ENCODE peak calls at places on chromosomes 5 and 9, in four cellular contexts. One of them, this sample, is unnamed.

GRCh38 chr5:33997331-33997983 is 10.4 kb downstream of the AMACR start:
- DNase-seq in K562: peak; percentile 41
- DNase-seq in H1: no peak
- DNase-seq in GM12878: no peak
- DNase-seq in this sample: peak; percentile 58

GRCh38 chr5:5340206-5340729 is 82.2 kb upstream of the ICE1 start:
- DNase-seq in GM12878: no peak
- DNase-seq in K562: peak; percentile 78
- DNase-seq in H1: peak; percentile 47
- DNase-seq in this sample: peak; percentile 88

GRCh38 chr9:28883209-28883608 is 1309.9 kb upstream of the C9orf72 start:
- DNase-seq in GM12878: no peak
- DNase-seq in H1: no peak
- DNase-seq in K562: no peak
- DNase-seq in this sample: no peak

GRCh38 chr5:2166979-2167377 is 284.3 kb upstream of the IRX4 start:
- DNase-seq in K562: no peak
- DNase-seq in H1: no peak
- DNase-seq in GM12878: no peak
- DNase-seq in this sample: no peak

GRCh38 chr9:134219721-134220060 is 55.3 kb upstream of the RNU6ATAC start:
- DNase-seq in K562: no peak
- DNase-seq in GM12878: no peak
- DNase-seq in H1: no peak
- DNase-seq in this sample: peak; percentile 15

GRCh38 chr9:132162764-132163456 is 1.1 kb downstream of the NTNG2 start:
- DNase-seq in K562: no peak
- DNase-seq in H1: no peak
- DNase-seq in GM12878: no peak
- DNase-seq in this sample: peak; percentile 72

GRCh38 chr9:69097053-69097452 is 61.5 kb downstream of the FXN start:
- DNase-seq in GM12878: no peak
- DNase-seq in H1: no peak
- DNase-seq in K562: no peak
- DNase-seq in this sample: no peak

GRCh38 chr9:92275541-92275940 is 18.0 kb downstream of the IARS1 start:
- DNase-seq in K562: no peak
- DNase-seq in H1: no peak
- DNase-seq in GM12878: no peak
- DNase-seq in this sample: no peak

GRCh38 chr5:53343187-53343586 is 137.2 kb upstream of the FST start:
- DNase-seq in K562: no peak
- DNase-seq in H1: no peak
- DNase-seq in GM12878: no peak
- DNase-seq in this sample: no peak

GRCh38 chr9:97981828-97982164 is 1.3 kb upstream of the ANP32B start:
- DNase-seq in H1: no peak
- DNase-seq in GM12878: no peak
- DNase-seq in K562: no peak
- DNase-seq in this sample: no peak

GRCh38 chr5:152676177-152676576 is 271.1 kb upstream of the NMUR2 start:
- DNase-seq in H1: no peak
- DNase-seq in GM12878: no peak
- DNase-seq in K562: no peak
- DNase-seq in this sample: no peak

GRCh38 chr5:76775921-76776320 is 42.9 kb upstream of the F2RL1 start:
- DNase-seq in K562: no peak
- DNase-seq in GM12878: no peak
- DNase-seq in H1: no peak
- DNase-seq in this sample: no peak

GRCh38 chr5:87185838-87186237 is 81.8 kb upstream of the RASA1 start:
- DNase-seq in GM12878: no peak
- DNase-seq in K562: no peak
- DNase-seq in H1: no peak
- DNase-seq in this sample: no peak

GRCh38 chr9:2341956-2342355 is 279.6 kb upstream of the VLDLR start:
- DNase-seq in K562: no peak
- DNase-seq in H1: no peak
- DNase-seq in GM12878: no peak
- DNase-seq in this sample: no peak

GRCh38 chr5:159385529-159385928 is 55.2 kb upstream of the IL12B start:
- DNase-seq in K562: no peak
- DNase-seq in GM12878: no peak
- DNase-seq in H1: no peak
- DNase-seq in this sample: no peak

GRCh38 chr5:158958048-158958994 is 141.4 kb downstream of the EBF1 start:
- DNase-seq in K562: no peak
- DNase-seq in H1: peak; percentile 46
- DNase-seq in GM12878: peak; percentile 78
- DNase-seq in this sample: no peak

GRCh38 chr9:34599546-34599945 is 10.0 kb upstream of the CNTFR start:
- DNase-seq in K562: peak; percentile 43
- DNase-seq in H1: no peak
- DNase-seq in GM12878: no peak
- DNase-seq in this sample: peak; percentile 60

GRCh38 chr9:127066775-127067111 is 55.7 kb downstream of the ANGPTL2 start:
- DNase-seq in GM12878: no peak
- DNase-seq in H1: no peak
- DNase-seq in K562: no peak
- DNase-seq in this sample: no peak

GRCh38 chr9:102631559-102631958 is 363.6 kb upstream of the CYLC2 start:
- DNase-seq in H1: no peak
- DNase-seq in K562: peak; percentile 4
- DNase-seq in GM12878: no peak
- DNase-seq in this sample: no peak

GRCh38 chr5:389197-389821 is 53.7 kb upstream of the EXOC3 start:
- DNase-seq in H1: no peak
- DNase-seq in GM12878: no peak
- DNase-seq in K562: no peak
- DNase-seq in this sample: no peak

GRCh38 chr9:87599901-87600610 is 102.4 kb downstream of the DAPK1 start:
- DNase-seq in K562: no peak
- DNase-seq in H1: no peak
- DNase-seq in GM12878: no peak
- DNase-seq in this sample: no peak

GRCh38 chr5:132525299-132525724 is 18.0 kb downstream of the IL5 start:
- DNase-seq in GM12878: peak; percentile 97
- DNase-seq in H1: no peak
- DNase-seq in K562: no peak
- DNase-seq in this sample: no peak

GRCh38 chr5:140408750-140409241 is 7.2 kb downstream of the ANKHD1 start:
- DNase-seq in K562: no peak
- DNase-seq in GM12878: no peak
- DNase-seq in H1: no peak
- DNase-seq in this sample: no peak

GRCh38 chr5:90866333-90866732 is 307.7 kb downstream of the ADGRV1 start:
- DNase-seq in K562: peak; percentile 47
- DNase-seq in H1: no peak
- DNase-seq in GM12878: no peak
- DNase-seq in this sample: peak; percentile 48

GRCh38 chr5:154466147-154466546 is 11.9 kb downstream of the HAND1 start:
- DNase-seq in H1: no peak
- DNase-seq in K562: no peak
- DNase-seq in GM12878: no peak
- DNase-seq in this sample: no peak

GRCh38 chr5:458547-459353 is 15.8 kb downstream of the EXOC3 start:
- DNase-seq in H1: no peak
- DNase-seq in K562: no peak
- DNase-seq in GM12878: peak; percentile 56
- DNase-seq in this sample: no peak

GRCh38 chr9:100865111-100865510 is 163.4 kb upstream of the PLPPR1 start:
- DNase-seq in GM12878: no peak
- DNase-seq in H1: no peak
- DNase-seq in K562: no peak
- DNase-seq in this sample: no peak

GRCh38 chr9:22863736-22864135 is 417.1 kb downstream of the DMRTA1 start:
- DNase-seq in GM12878: no peak
- DNase-seq in H1: no peak
- DNase-seq in K562: no peak
- DNase-seq in this sample: no peak

GRCh38 chr5:36576721-36577120 is 29.7 kb upstream of the SLC1A3 start:
- DNase-seq in K562: no peak
- DNase-seq in H1: no peak
- DNase-seq in GM12878: no peak
- DNase-seq in this sample: no peak
- TF ChIP-seq NRF1 in K562: no peak
- TF ChIP-seq NRF1 in H1: no peak
- TF ChIP-seq NRF1 in GM12878: no peak
- TF ChIP-seq NRF1 in this sample: no peak

GRCh38 chr9:135788576-135789300 is 86.8 kb downstream of the KCNT1 start:
- DNase-seq in GM12878: no peak
- DNase-seq in H1: no peak
- DNase-seq in K562: no peak
- DNase-seq in this sample: no peak
- TF ChIP-seq NRF1 in GM12878: no peak
- TF ChIP-seq NRF1 in H1: no peak
- TF ChIP-seq NRF1 in K562: no peak
- TF ChIP-seq NRF1 in this sample: no peak

GRCh38 chr5:113776832-113777525 is 263.5 kb downstream of the YTHDC2 start:
- DNase-seq in GM12878: no peak
- DNase-seq in H1: no peak
- DNase-seq in K562: no peak
- DNase-seq in this sample: no peak
- TF ChIP-seq NRF1 in GM12878: no peak
- TF ChIP-seq NRF1 in H1: no peak
- TF ChIP-seq NRF1 in K562: no peak
- TF ChIP-seq NRF1 in this sample: no peak

DNA sequence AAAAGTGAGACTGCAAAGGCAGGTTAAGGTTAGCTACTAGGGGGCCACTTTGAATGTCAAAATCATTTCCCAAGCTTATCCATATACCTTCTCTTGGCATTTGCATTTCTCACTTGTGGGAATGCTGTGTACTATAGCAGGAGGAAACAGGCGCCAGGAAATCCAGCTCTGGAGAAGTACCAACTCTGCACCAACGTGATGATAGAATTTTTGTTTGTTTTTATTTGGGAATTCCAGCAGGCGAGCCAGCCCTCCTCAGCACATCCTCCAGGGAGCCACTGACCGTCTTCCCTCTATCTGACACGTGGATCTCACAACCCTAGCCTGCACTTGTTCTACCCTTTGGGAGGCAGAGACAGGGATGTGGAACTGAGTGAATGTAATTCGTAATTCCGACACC is 318.0 kb downstream of the ACTL7B start:
- DNase-seq in H1: no peak
- DNase-seq in K562: no peak
- DNase-seq in GM12878: no peak
- DNase-seq in this sample: no peak
- TF ChIP-seq NRF1 in H1: no peak
- TF ChIP-seq NRF1 in K562: no peak
- TF ChIP-seq NRF1 in GM12878: no peak
- TF ChIP-seq NRF1 in this sample: no peak

GRCh38 chr9:106859957-106860715 is 2.8 kb upstream of the ZNF462 start:
- DNase-seq in H1: no peak
- DNase-seq in K562: no peak
- DNase-seq in GM12878: no peak
- DNase-seq in this sample: peak; percentile 54

GRCh38 chr9:106861585-106862114 is 1.3 kb upstream of the ZNF462 start:
- DNase-seq in H1: no peak
- DNase-seq in GM12878: no peak
- DNase-seq in K562: no peak
- DNase-seq in this sample: peak; percentile 43

GRCh38 chr9:106862946-106863740 is at the start of gene ZNF462:
- DNase-seq in GM12878: no peak
- DNase-seq in K562: no peak
- DNase-seq in H1: no peak
- DNase-seq in this sample: peak; percentile 59

GRCh38 chr9:106860731-106861584 is 2.0 kb upstream of the ZNF462 start:
- DNase-seq in K562: no peak
- DNase-seq in GM12878: no peak
- DNase-seq in H1: no peak
- DNase-seq in this sample: peak; percentile 65

DNA sequence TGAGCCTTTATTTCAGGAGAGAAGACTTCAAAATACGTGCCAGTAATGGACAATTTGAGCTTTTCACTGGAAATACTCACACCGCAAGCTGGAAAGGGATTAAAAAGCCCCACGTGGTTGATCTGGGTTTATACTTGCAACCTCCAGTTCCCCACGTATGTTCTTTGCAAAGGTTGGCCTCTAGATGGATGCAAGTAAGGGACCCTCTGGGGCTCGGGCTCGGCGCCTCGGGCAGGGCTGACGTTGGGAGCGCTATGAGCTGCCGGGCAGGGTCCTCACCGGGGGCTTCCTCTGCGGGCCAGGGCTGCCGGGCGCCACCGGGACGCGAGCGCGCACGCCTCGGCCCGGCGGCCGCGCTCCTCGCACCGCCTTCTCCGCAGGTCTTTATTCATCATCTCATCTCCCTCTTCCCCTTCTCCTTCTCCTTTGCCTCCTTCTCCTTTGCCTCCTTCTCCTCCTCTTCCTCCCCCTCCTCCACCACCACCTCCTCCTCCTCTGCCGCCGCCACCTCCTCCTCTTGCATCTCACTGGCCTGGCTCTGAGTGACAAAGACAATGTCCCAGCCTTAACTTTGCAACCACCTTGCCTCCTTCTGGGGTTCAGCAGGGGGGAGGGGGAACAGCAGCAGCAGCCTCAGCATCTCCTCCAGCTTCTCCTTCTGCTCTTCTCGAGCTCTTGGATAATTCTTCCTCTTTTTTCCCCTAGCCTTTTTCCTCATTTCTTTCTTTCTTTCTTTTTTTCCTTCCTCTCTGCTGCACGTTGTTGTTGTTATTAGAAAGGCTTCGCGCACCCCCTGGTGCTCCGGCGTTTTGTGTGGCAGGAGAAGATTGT is 636 bp upstream of the ZNF462 start:
- DNase-seq in GM12878: no peak
- DNase-seq in K562: no peak
- DNase-seq in H1: no peak
- DNase-seq in this sample: peak; percentile 73
- TF ChIP-seq NRF1 in GM12878: no peak
- TF ChIP-seq NRF1 in K562: no peak
- TF ChIP-seq NRF1 in H1: no peak
- TF ChIP-seq NRF1 in this sample: no peak

DNA sequence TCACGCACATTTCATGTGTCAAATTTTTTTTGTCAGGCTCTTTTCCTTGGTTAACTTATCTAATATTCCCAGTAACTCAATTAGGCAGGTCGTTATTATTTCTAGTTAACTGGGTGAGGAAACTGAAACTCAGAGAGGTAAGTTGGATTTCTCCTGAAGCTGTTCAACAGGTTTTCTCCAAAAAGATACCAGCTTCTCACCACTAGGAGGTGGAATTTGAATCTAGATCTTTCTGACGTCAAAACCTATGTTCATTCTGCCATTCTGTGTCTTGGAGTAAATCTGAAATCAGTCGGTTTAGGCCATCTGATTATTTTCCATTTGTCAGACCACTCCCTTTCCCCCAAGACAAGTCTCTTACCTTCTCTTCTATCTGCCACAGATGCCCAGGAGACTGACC is 572.9 kb downstream of the ACTL7B start:
- DNase-seq in K562: no peak
- DNase-seq in H1: no peak
- DNase-seq in GM12878: no peak
- DNase-seq in this sample: no peak
- TF ChIP-seq NRF1 in K562: no peak
- TF ChIP-seq NRF1 in H1: no peak
- TF ChIP-seq NRF1 in GM12878: no peak
- TF ChIP-seq NRF1 in this sample: no peak